ENCODE peak calls at places on chromosomes 13 and 19, in nine cellular contexts. J is CD8-positive, alpha-beta memory T cell; E is mesenchymal stem cell; L is PC-3; Z is IMR-90; X is transverse colon; P is suprapubic skin; R is CD4-positive, CD25-positive, alpha-beta regulatory T cell; W is tibial artery. M is an unnamed sample.
A peak's percentile ranks its signal among the peaks of the same experiment; 100 is the strongest.

GRCh38 chr19:29546583-29547190 is 20.9 kb downstream of the VSTM2B start:
- DNase-seq in J (no peak), E (no peak), L (no peak), Z (no peak), X (no peak), P (peak; percentile 18), R (no peak), W (peak; percentile 17), M (no peak)

GRCh38 chr13:23488442-23488841 is 54.9 kb upstream of the SACS start:
- DNase-seq in J (no peak), E (peak; percentile 68), L (peak; percentile 91), Z (peak; percentile 79), X (no peak), P (no peak), R (no peak), W (no peak), M (no peak)

GRCh38 chr13:69319659-69320058 is 788.0 kb upstream of the ATXN8OS start:
- DNase-seq in J (no peak), E (peak; percentile 46), L (no peak), Z (no peak), X (no peak), P (no peak), R (no peak), W (no peak), M (no peak)

GRCh38 chr13:19845758-19846157 is 17.7 kb downstream of the ZMYM5 start:
- DNase-seq in J (no peak), E (peak; percentile 92), L (peak; percentile 99), Z (peak; percentile 99), X (no peak), P (no peak), R (peak; percentile 11), W (no peak), M (no peak)

GRCh38 chr13:107866007-107866665 is 349.2 kb downstream of the LIG4 start:
- DNase-seq in J (no peak), E (peak; percentile 66), L (peak; percentile 43), Z (peak; percentile 34), X (no peak), P (no peak), R (no peak), W (no peak), M (no peak)

GRCh38 chr13:27211771-27212364 is 39.5 kb upstream of the RPL21 start:
- DNase-seq in J (no peak), E (peak; percentile 66), L (peak; percentile 76), Z (peak; percentile 86), X (no peak), P (no peak), R (no peak), W (no peak), M (no peak)

GRCh38 chr19:51016798-51017683 is 2.5 kb downstream of the KLK10 start:
- DNase-seq in J (peak; percentile 7), E (peak; percentile 11), L (peak; percentile 95), Z (peak; percentile 16), X (peak; percentile 67), P (no peak), R (peak; percentile 56), W (no peak), M (peak; percentile 71)

GRCh38 chr19:4575267-4575793 is 15.8 kb upstream of the SEMA6B start:
- DNase-seq in J (no peak), E (peak; percentile 96), L (peak; percentile 90), Z (peak; percentile 89), X (no peak), P (no peak), R (no peak), W (no peak), M (no peak)

GRCh38 chr13:112241288-112241687 is 134.9 kb upstream of the SPACA7 start:
- DNase-seq in J (no peak), E (no peak), L (no peak), Z (no peak), X (no peak), P (no peak), R (no peak), W (no peak), M (no peak)

GRCh38 chr19:19119325-19120237 is 18.7 kb downstream of the TMEM161A start:
- DNase-seq in J (no peak), E (no peak), L (no peak), Z (no peak), X (no peak), P (no peak), R (no peak), W (no peak), M (no peak)

GRCh38 chr19:15251749-15252397 is 19.6 kb upstream of the EPHX3 start:
- DNase-seq in J (no peak), E (peak; percentile 98), L (peak; percentile 55), Z (peak; percentile 96), X (peak; percentile 67), P (no peak), R (no peak), W (peak; percentile 97), M (no peak)
- H3K27ac ChIP-seq in J (no peak overlapping the region), E (peak overlapping the region; percentile 55), L (peak overlapping the region; percentile 60), Z (peak overlapping the region; percentile 74), X (peak overlapping the region; percentile 90), P (peak overlapping the region; percentile 86), R (no peak overlapping the region), W (peak overlapping the region; percentile 98), M (no peak overlapping the region)

DNA sequence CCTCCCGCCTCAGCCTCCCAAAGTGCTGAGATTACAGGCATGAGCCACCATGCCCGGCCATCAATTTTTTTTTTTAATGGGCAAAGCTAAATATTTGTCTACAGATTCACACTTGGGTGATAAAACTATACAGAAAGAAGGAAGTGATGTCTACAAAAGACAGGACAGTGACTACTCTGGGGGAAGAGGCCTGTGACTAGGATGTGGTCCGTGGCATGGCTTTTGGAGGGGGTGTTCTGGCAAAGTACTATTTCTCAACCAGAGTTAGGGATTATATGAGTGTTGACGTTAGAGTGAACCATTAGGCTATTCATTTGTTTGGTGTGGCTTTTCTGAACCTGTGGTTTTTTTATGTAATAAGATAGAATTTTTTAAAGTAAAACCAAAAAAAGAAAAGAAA is 42.7 kb downstream of the INSR start:
- DNase-seq in J (no peak), E (no peak), L (no peak), Z (no peak), X (no peak), P (no peak), R (no peak), W (no peak), M (no peak)
- H3K27ac ChIP-seq in J (no peak overlapping the region), E (no peak overlapping the region), L (no peak overlapping the region), Z (no peak overlapping the region), X (peak overlapping the region; percentile 1), P (no peak overlapping the region), R (no peak overlapping the region), W (peak overlapping the region; percentile 61), M (no peak overlapping the region)

GRCh38 chr13:114067381-114067885 is 65.0 kb downstream of the RASA3 start:
- DNase-seq in J (no peak), E (peak; percentile 61), L (peak; percentile 43), Z (peak; percentile 68), X (no peak), P (no peak), R (peak; percentile 61), W (no peak), M (no peak)
- H3K27ac ChIP-seq in J (peak overlapping the region; percentile 55), E (peak overlapping the region; percentile 6), L (peak overlapping the region; percentile 100), Z (peak overlapping the region; percentile 98), X (peak overlapping the region; percentile 99), P (peak overlapping the region; percentile 97), R (peak overlapping the region; percentile 70), W (peak overlapping the region; percentile 90), M (peak overlapping the region; percentile 88)

GRCh38 chr19:17109962-17110598 is 34.5 kb downstream of the MYO9B start:
- DNase-seq in J (no peak), E (no peak), L (no peak), Z (no peak), X (peak; percentile 65), P (no peak), R (no peak), W (peak; percentile 84), M (peak; percentile 88)
- H3K27ac ChIP-seq in J (no peak overlapping the region), E (no peak overlapping the region), L (no peak overlapping the region), Z (peak overlapping the region; percentile 23), X (peak overlapping the region; percentile 92), P (peak overlapping the region; percentile 85), R (no peak overlapping the region), W (peak overlapping the region; percentile 80), M (peak overlapping the region; percentile 65)

DNA sequence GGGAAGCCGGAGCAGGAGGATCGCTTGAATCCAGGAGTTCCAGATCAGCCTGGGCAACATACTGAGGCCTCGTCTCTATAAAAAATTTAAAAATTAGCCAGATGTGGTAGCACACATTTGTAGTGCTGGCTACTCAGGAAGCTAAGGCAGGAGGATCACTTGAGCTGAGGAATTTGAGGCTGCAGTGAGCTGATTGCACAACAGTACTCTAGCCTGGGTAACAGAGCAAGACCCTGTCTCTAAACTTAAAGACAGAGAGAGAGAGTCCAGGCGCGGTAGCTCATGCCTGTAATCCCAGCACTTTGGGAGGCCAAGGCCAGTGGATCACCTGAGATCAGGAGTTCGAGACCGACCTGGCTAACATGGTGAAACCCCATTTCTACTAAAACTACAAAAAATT is 4.4 kb downstream of the IFNL3 start:
- DNase-seq in J (no peak), E (no peak), L (no peak), Z (no peak), X (no peak), P (no peak), R (no peak), W (no peak), M (no peak)
- H3K27ac ChIP-seq in J (no peak overlapping the region), E (no peak overlapping the region), L (no peak overlapping the region), Z (no peak overlapping the region), X (no peak overlapping the region), P (no peak overlapping the region), R (no peak overlapping the region), W (no peak overlapping the region), M (no peak overlapping the region)

GRCh38 chr19:11451327-11451941 is 16.0 kb downstream of the PRKCSH start:
- DNase-seq in J (no peak), E (no peak), L (no peak), Z (no peak), X (no peak), P (no peak), R (no peak), W (no peak), M (no peak)
- H3K27ac ChIP-seq in J (no peak overlapping the region), E (no peak overlapping the region), L (no peak overlapping the region), Z (no peak overlapping the region), X (no peak overlapping the region), P (no peak overlapping the region), R (no peak overlapping the region), W (no peak overlapping the region), M (no peak overlapping the region)

GRCh38 chr13:110546933-110547332 is 14.6 kb downstream of the RAB20 start:
- DNase-seq in J (no peak), E (peak; percentile 90), L (peak; percentile 94), Z (peak; percentile 89), X (peak; percentile 93), P (peak; percentile 80), R (no peak), W (peak; percentile 80), M (peak; percentile 94)

GRCh38 chr13:110549795-110550160 is 11.7 kb downstream of the RAB20 start:
- DNase-seq in J (no peak), E (no peak), L (no peak), Z (no peak), X (no peak), P (no peak), R (no peak), W (no peak), M (no peak)

GRCh38 chr13:110551284-110551683 is 10.2 kb downstream of the RAB20 start:
- DNase-seq in J (no peak), E (no peak), L (no peak), Z (no peak), X (no peak), P (no peak), R (no peak), W (no peak), M (no peak)

GRCh38 chr13:110546389-110546788 is 15.1 kb downstream of the RAB20 start:
- DNase-seq in J (no peak), E (no peak), L (peak; percentile 42), Z (no peak), X (no peak), P (no peak), R (no peak), W (no peak), M (no peak)

GRCh38 chr13:110548891-110549794 is 12.4 kb downstream of the RAB20 start:
- DNase-seq in J (no peak), E (no peak), L (no peak), Z (no peak), X (no peak), P (no peak), R (no peak), W (no peak), M (no peak)
- H3K27ac ChIP-seq in J (no peak overlapping the region), E (no peak overlapping the region), L (no peak overlapping the region), Z (no peak overlapping the region), X (no peak overlapping the region), P (no peak overlapping the region), R (no peak overlapping the region), W (no peak overlapping the region), M (no peak overlapping the region)